ENCODE peak calls at places on chromosomes 16 and 17, in four cellular contexts. C is body of pancreas, Y is neural progenitor cell, L is prostate gland. O is an unnamed sample.

GRCh38 chr16:79601978-79602609 is 1.6 kb upstream of the MAF start:
- DNase-seq in C (peak), L (peak), Y (peak), O (peak)

GRCh38 chr16:12629271-12629670 is 174.4 kb downstream of the CPPED1 start:
- DNase-seq in Y (no peak), C (no peak), L (no peak), O (no peak)

GRCh38 chr16:21646091-21646490 is 6.3 kb downstream of the IGSF6 start:
- DNase-seq in C (no peak), L (no peak), Y (no peak), O (no peak)

GRCh38 chr17:1438593-1439083 is 17.4 kb downstream of the CRK start:
- DNase-seq in L (no peak), C (no peak), Y (no peak), O (no peak)

GRCh38 chr16:52066951-52067350 is 480.0 kb downstream of the TOX3 start:
- DNase-seq in Y (no peak), C (no peak), L (no peak), O (no peak)

GRCh38 chr16:31352344-31353115 is 2.4 kb upstream of the ITGAX start:
- DNase-seq in C (peak), Y (no peak), L (no peak), O (no peak)

GRCh38 chr16:66858740-66859396 is 14.7 kb downstream of the CA7 start:
- DNase-seq in C (no peak), Y (no peak), L (no peak), O (peak)

GRCh38 chr17:22310717-22311686 is 618.7 kb downstream of the KCNJ18 start:
- DNase-seq in L (no peak), Y (no peak), C (no peak), O (no peak)

GRCh38 chr17:6701719-6702118 is 11.4 kb downstream of the SLC13A5 start:
- DNase-seq in Y (peak), L (no peak), C (peak), O (no peak)

GRCh38 chr16:67641779-67642708 is 2.9 kb upstream of the CARMIL2 start:
- DNase-seq in Y (no peak), L (peak), C (peak), O (peak)

GRCh38 chr17:75822119-75822799 is 21.9 kb downstream of the UNC13D start:
- DNase-seq in Y (no peak), C (peak), L (peak), O (peak)

GRCh38 chr16:23060458-23061320 is 88.6 kb downstream of the USP31 start:
- DNase-seq in L (peak), Y (peak), C (peak), O (peak)

GRCh38 chr16:69611103-69611640 is 45.4 kb downstream of the NFAT5 start:
- DNase-seq in C (no peak), Y (no peak), L (no peak), O (no peak)

GRCh38 chr16:70490261-70490660 is 33.1 kb downstream of the COG4 start:
- DNase-seq in L (no peak), Y (no peak), C (peak), O (no peak)

GRCh38 chr17:46173153-46173552 is 20.1 kb downstream of the KANSL1 start:
- DNase-seq in Y (no peak), L (no peak), C (no peak), O (no peak)

GRCh38 chr17:337453-337852 is 15.2 kb downstream of the RPH3AL start:
- DNase-seq in C (no peak), L (no peak), Y (no peak), O (no peak)
- H3K27ac ChIP-seq in C (peak), L (no peak), Y (no peak), O (no peak)

GRCh38 chr16:29911676-29912010 is 11.4 kb downstream of the ASPHD1 start:
- DNase-seq in L (no peak), Y (no peak), C (no peak), O (no peak)

GRCh38 chr16:29907973-29908372 is 7.7 kb downstream of the ASPHD1 start:
- DNase-seq in C (no peak), L (no peak), Y (no peak), O (no peak)

GRCh38 chr16:29908719-29909220 is 8.5 kb downstream of the ASPHD1 start:
- DNase-seq in Y (no peak), C (no peak), L (no peak), O (no peak)

GRCh38 chr16:29910819-29911675 is 10.8 kb downstream of the ASPHD1 start:
- DNase-seq in Y (no peak), C (no peak), L (no peak), O (no peak)

DNA sequence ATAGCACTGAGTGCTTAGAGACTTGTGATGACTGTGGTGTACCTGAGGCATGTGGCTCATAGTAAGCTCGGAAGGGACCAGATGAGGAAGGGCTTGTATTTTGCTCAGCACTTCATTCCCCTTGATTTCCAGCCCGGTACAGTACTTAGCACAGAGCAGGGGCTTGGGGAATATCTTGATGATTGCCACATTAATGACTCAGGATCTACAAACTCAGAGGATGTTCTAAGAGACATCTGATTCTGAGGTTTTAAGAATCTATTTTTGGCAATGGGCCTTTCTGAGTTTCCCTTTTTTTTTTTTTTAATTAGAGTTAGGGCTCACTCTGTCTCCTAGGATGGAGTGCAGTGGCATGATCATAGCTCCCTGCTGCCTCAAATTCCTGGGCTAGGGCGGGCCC is 9.1 kb downstream of the ASPHD1 start:
- DNase-seq in L (no peak), C (no peak), Y (no peak), O (no peak)
- H3K27ac ChIP-seq in L (no peak), C (no peak), Y (no peak), O (no peak)

GRCh38 chr17:79027925-79028491 is 4.0 kb downstream of the C1QTNF1 start:
- DNase-seq in Y (no peak), L (no peak), C (no peak), O (no peak)

GRCh38 chr17:79027274-79027924 is 3.4 kb downstream of the C1QTNF1 start:
- DNase-seq in Y (no peak), C (peak), L (no peak), O (peak)

GRCh38 chr17:79028496-79029326 is 4.7 kb downstream of the C1QTNF1 start:
- DNase-seq in C (no peak), Y (no peak), L (no peak), O (peak)

GRCh38 chr17:79024901-79025737 is 1.1 kb downstream of the C1QTNF1 start:
- DNase-seq in C (no peak), Y (no peak), L (peak), O (peak)

DNA sequence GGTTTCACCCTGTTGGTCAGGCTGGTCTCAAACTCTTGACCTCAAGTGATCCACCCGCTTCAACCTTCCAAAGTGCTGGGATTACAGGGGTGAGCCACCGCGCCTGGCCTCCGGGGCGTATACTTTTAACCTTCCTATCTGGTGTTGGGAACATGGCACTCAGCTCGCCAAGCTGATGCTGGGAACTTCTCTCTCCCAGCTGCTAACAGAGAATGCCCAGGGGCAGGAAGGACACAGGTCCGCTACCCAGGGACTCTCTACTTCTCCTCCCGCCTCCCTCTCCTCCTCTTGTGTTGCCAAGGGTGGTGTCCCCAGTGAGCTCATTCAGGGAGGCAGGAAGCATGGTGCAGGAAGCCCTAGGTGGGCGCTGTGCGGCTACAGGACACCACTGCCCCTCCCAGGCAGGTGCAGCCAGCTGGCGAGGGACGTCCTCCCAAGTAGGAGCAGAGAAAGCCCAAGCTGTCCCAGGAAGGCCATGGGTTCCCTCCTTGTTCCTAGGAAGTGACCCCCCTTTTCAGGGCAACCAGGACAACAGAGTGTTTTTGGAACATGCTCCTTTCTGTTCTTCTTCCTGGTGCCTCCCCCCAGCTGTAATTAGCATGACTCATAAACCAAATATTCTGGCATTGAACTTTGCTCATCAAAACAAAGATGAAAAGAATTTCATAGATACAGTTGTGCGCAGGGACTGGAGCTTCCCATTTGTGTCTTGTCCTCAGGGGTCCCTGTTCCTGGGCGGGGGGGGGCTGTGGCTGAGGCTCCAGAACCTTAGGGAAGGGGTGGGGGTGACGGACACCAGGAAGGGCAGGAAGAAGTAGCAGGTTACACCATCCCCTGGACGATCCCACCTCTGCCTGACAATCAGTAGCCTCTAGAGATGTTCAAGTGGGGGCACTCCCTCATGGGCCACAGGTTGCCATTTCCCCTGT is 2.6 kb downstream of the C1QTNF1 start:
- DNase-seq in C (peak), L (no peak), Y (no peak), O (peak)
- H3K27ac ChIP-seq in C (peak), L (peak), Y (no peak), O (peak)

GRCh38 chr17:65559483-65559801 is 2.0 kb downstream of the AXIN2 start:
- DNase-seq in C (no peak), L (no peak), Y (peak), O (no peak)
- H3K27ac ChIP-seq in C (peak), L (peak), Y (no peak), O (no peak)

DNA sequence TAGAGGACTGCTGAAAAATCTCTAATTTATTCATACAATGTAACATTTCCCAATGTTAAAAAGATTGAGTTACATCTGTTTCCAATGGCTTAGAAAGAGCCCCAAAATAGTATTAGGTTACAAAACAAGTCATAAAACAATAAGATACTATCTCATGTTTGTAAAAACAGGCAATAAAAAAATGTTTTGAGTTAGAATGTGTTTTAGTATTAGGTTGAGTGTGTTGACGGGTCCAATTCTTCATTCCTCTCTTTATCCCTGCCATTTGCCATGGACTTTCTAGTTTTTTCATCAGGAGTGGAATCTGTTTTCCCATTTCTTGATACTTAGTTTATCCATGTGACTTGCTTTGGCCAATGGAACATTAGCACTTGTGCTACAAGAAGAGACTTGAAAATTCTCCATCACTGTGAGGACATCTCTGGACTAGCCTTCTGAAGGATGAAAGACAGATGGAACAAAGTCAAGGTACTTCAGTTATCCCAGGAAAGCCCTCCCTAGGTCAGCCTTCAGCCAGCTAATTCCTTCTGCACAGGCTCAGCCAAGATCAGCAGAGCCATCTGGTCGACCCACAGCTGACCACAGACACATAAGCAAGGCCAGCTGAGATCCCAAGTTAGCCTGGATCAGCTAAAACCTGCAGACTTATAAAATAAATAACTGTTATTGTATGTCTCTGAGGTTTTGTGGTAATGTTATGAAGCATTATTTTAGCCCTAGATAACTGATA is 83.3 kb downstream of the HS3ST3A1 start:
- DNase-seq in C (no peak), Y (no peak), L (no peak), O (no peak)
- H3K27ac ChIP-seq in C (no peak), Y (no peak), L (no peak), O (no peak)

GRCh38 chr16:50621452-50621792 is 59.7 kb downstream of the SNX20 start:
- DNase-seq in C (no peak), Y (no peak), L (no peak), O (no peak)

GRCh38 chr16:50619702-50620491 is 61.2 kb downstream of the SNX20 start:
- DNase-seq in C (no peak), Y (no peak), L (no peak), O (no peak)

GRCh38 chr16:50622643-50623369 is 58.3 kb downstream of the SNX20 start:
- DNase-seq in C (no peak), Y (no peak), L (no peak), O (no peak)

GRCh38 chr16:50622029-50622428 is 59.1 kb downstream of the SNX20 start:
- DNase-seq in Y (no peak), L (no peak), C (no peak), O (no peak)

DNA sequence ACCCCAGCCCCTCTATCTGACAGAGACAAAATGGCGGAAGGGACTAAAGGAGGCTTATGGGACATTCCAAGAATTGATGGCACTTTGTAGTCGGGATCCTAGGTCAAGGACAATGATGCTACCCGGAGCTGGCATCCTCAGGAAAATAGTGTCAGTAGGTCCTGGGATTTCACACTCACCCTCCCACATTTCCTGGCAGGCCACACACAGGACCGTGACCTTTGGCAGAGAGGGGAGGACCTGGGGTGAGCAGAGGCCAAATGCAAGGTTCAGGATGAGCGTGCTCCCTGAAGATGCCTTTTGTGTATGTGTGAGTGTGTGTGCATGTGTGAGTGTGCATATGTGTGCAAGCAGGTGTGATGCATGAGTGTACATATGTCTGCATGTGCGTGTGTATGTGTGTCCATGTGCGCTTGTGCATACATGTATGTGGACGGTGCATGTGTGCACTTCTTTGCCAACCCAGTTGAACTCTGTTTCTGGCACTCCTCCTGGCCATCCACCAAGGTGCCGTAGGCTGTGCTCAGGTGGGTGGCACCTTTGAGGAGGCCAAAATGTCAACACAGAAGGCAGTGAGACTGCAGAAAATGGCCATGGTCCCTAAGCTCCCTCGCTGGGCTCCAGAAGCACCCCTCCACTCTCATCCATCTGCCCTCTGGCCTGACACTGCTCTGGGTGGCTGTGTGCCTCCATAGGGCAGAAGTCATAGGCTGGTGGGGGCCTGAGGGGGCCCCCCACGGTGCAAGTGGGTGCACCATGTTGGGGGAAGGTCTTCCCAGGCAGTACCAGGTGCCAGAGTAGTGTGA is 60.3 kb downstream of the SNX20 start:
- DNase-seq in C (no peak), Y (no peak), L (no peak), O (no peak)
- H3K27ac ChIP-seq in C (no peak), Y (no peak), L (no peak), O (no peak)

O was measured in small intestine.